ENCODE peak calls at places on chromosomes 6 and 20, in eight cellular contexts. X, U, R, L, Y, V, E and P are unnamed samples.

GRCh38 chr6:99187429-99187828 is 162.0 kb downstream of the FAXC start:
- DNase-seq in X (no peak), U (no peak), R (no peak), L (peak; percentile 43), Y (no peak), V (no peak), E (peak; percentile 5), P (no peak)

GRCh38 chr20:18743665-18744440 is 69.7 kb upstream of the SCP2D1 start:
- DNase-seq in X (no peak), U (no peak), R (no peak), L (no peak), Y (no peak), V (no peak), E (no peak), P (no peak)

GRCh38 chr20:62977613-62978558 is 25.4 kb downstream of the SLC17A9 start:
- DNase-seq in X (peak; percentile 88), U (no peak), R (no peak), L (peak; percentile 17), Y (no peak), V (peak; percentile 61), E (no peak), P (peak; percentile 87)

GRCh38 chr6:154247119-154247814 is 109.3 kb downstream of the IPCEF1 start:
- DNase-seq in X (peak; percentile 57), U (no peak), R (peak; percentile 10), L (no peak), Y (no peak), V (no peak), E (no peak), P (no peak)

GRCh38 chr6:107976267-107976783 is 18.3 kb upstream of the SEC63 start:
- DNase-seq in X (no peak), U (no peak), R (no peak), L (no peak), Y (no peak), V (no peak), E (no peak), P (no peak)

GRCh38 chr20:31712112-31712553 is 10.5 kb downstream of the BCL2L1 start:
- DNase-seq in X (no peak), U (peak; percentile 60), R (no peak), L (peak; percentile 90), Y (no peak), V (no peak), E (no peak), P (peak; percentile 16)

GRCh38 chr20:19903168-19903676 is 113.9 kb upstream of the NAA20 start:
- DNase-seq in X (no peak), U (peak; percentile 38), R (peak; percentile 62), L (peak; percentile 80), Y (peak; percentile 37), V (no peak), E (peak; percentile 70), P (no peak)

GRCh38 chr6:16583151-16583762 is 178.0 kb downstream of the ATXN1 start:
- DNase-seq in X (no peak), U (no peak), R (no peak), L (no peak), Y (peak; percentile 48), V (no peak), E (no peak), P (no peak)

GRCh38 chr6:111184827-111185567 is 97.7 kb downstream of the SLC16A10 start:
- DNase-seq in X (no peak), U (no peak), R (no peak), L (no peak), Y (no peak), V (no peak), E (no peak), P (no peak)

GRCh38 chr20:45341939-45342862 is 6.0 kb downstream of the SDC4 start:
- DNase-seq in X (no peak), U (peak; percentile 73), R (peak; percentile 55), L (peak; percentile 67), Y (peak; percentile 39), V (no peak), E (peak; percentile 71), P (no peak)

GRCh38 chr6:134031696-134032255 is 20.6 kb downstream of the SLC2A12 start:
- DNase-seq in X (no peak), U (no peak), R (no peak), L (no peak), Y (no peak), V (no peak), E (peak; percentile 52), P (no peak)

GRCh38 chr6:45772886-45773285 is 242.8 kb downstream of the CLIC5 start:
- DNase-seq in X (no peak), U (no peak), R (peak; percentile 43), L (no peak), Y (no peak), V (no peak), E (no peak), P (no peak)

GRCh38 chr6:113640046-113640445 is 217.1 kb upstream of the MARCKS start:
- DNase-seq in X (no peak), U (no peak), R (no peak), L (no peak), Y (no peak), V (no peak), E (no peak), P (no peak)

GRCh38 chr20:62417981-62418708 is 9.2 kb downstream of the RBBP8NL start:
- DNase-seq in X (no peak), U (no peak), R (no peak), L (no peak), Y (no peak), V (no peak), E (no peak), P (no peak)

GRCh38 chr6:338815-339262 is 46.6 kb downstream of the DUSP22 start:
- DNase-seq in X (no peak), U (no peak), R (no peak), L (no peak), Y (no peak), V (no peak), E (no peak), P (peak; percentile 42)

GRCh38 chr6:166949533-166950442 is 6.6 kb downstream of the RNASET2 start:
- DNase-seq in X (no peak), U (no peak), R (no peak), L (no peak), Y (no peak), V (no peak), E (no peak), P (peak; percentile 82)

GRCh38 chr6:75205776-75206334 is at the start of gene COL12A1:
- DNase-seq in X (peak; percentile 32), U (peak; percentile 92), R (peak; percentile 92), L (peak; percentile 37), Y (no peak), V (no peak), E (peak; percentile 100), P (peak; percentile 81)

GRCh38 chr6:34645627-34646026 is 50.9 kb downstream of the ILRUN start:
- DNase-seq in X (no peak), U (no peak), R (peak; percentile 69), L (no peak), Y (no peak), V (no peak), E (no peak), P (no peak)

GRCh38 chr6:27479319-27480182 is 6.6 kb upstream of the ZNF184 start:
- DNase-seq in X (peak; percentile 81), U (peak; percentile 58), R (peak; percentile 65), L (peak; percentile 88), Y (peak; percentile 69), V (peak; percentile 91), E (peak; percentile 91), P (peak; percentile 89)

GRCh38 chr6:43171284-43172126 is 436 bp downstream of the SRF start:
- DNase-seq in X (peak; percentile 59), U (no peak), R (peak; percentile 31), L (no peak), Y (no peak), V (peak; percentile 40), E (peak; percentile 12), P (no peak)

GRCh38 chr6:168506460-168506859 is 65.5 kb downstream of the SMOC2 start:
- DNase-seq in X (no peak), U (no peak), R (no peak), L (peak; percentile 60), Y (no peak), V (no peak), E (no peak), P (no peak)

GRCh38 chr6:56798163-56798562 is 155.5 kb upstream of the DST start:
- DNase-seq in X (no peak), U (no peak), R (no peak), L (no peak), Y (no peak), V (no peak), E (peak; percentile 90), P (no peak)

GRCh38 chr6:74939309-74939708 is 266.5 kb downstream of the COL12A1 start:
- DNase-seq in X (no peak), U (no peak), R (no peak), L (no peak), Y (no peak), V (no peak), E (peak; percentile 8), P (no peak)

GRCh38 chr6:6619415-6619814 is 30.9 kb downstream of the LY86 start:
- DNase-seq in X (no peak), U (no peak), R (no peak), L (no peak), Y (no peak), V (no peak), E (no peak), P (no peak)

GRCh38 chr20:62549499-62550086 is 73.8 kb upstream of the GATA5 start:
- DNase-seq in X (no peak), U (no peak), R (peak; percentile 73), L (no peak), Y (no peak), V (no peak), E (no peak), P (no peak)

GRCh38 chr6:110688661-110689268 is 126.5 kb downstream of the CDK19 start:
- DNase-seq in X (no peak), U (no peak), R (no peak), L (no peak), Y (no peak), V (no peak), E (no peak), P (no peak)

GRCh38 chr6:43188426-43188825 is 6.4 kb downstream of the CUL9 start:
- DNase-seq in X (no peak), U (no peak), R (no peak), L (no peak), Y (no peak), V (no peak), E (no peak), P (peak; percentile 55)

GRCh38 chr6:117906454-117906904 is 585 bp upstream of the SLC35F1 start:
- DNase-seq in X (no peak), U (no peak), R (no peak), L (no peak), Y (no peak), V (no peak), E (no peak), P (no peak)